ENCODE peak calls at places on chromosome 11, in seven cellular contexts. H is ovary; B is pancreas; E is gastrocnemius medialis; F is choroid plexus epithelial cell; X is activated CD8-positive, alpha-beta T cell treated with anti-CD3 and anti-CD28 coated beads for 36 hours; C is fibroblast of mammary gland. W is an unnamed sample.

GRCh38 chr11:31822604-31823371 is 11.7 kb upstream of the PAX6 start:
- DNase-seq in B (no peak), E (no peak), H (no peak), X (no peak), F (no peak), C (no peak), W (peak; percentile 13)

GRCh38 chr11:65446446-65447277 is 24.1 kb downstream of the NEAT1 start:
- DNase-seq in E (no peak), X (peak; percentile 24), H (peak; percentile 41), B (no peak), C (peak; percentile 63), F (peak; percentile 73), W (no peak)

GRCh38 chr11:12679471-12679870 is 5.2 kb downstream of the TEAD1 start:
- DNase-seq in B (no peak), E (no peak), H (no peak), F (no peak), C (no peak), X (no peak), W (no peak)

GRCh38 chr11:118742304-118742703 is 48.7 kb downstream of the DDX6 start:
- DNase-seq in B (no peak), C (no peak), H (no peak), F (peak; percentile 31), X (no peak), E (no peak), W (no peak)

GRCh38 chr11:57604289-57605010 is 7.0 kb downstream of the SERPING1 start:
- DNase-seq in E (no peak), X (no peak), C (no peak), B (no peak), H (no peak), F (no peak), W (no peak)

GRCh38 chr11:105673089-105673488 is 63.2 kb downstream of the GRIA4 start:
- DNase-seq in H (no peak), E (no peak), X (peak; percentile 40), B (peak; percentile 30), C (peak; percentile 40), F (peak; percentile 74), W (no peak)

GRCh38 chr11:111327908-111328624 is 29.7 kb downstream of the POU2AF3 start:
- DNase-seq in H (no peak), X (no peak), E (peak; percentile 46), B (peak; percentile 94), F (no peak), C (no peak), W (no peak)

GRCh38 chr11:117145393-117145761 is 1.3 kb downstream of the PAFAH1B2 start:
- DNase-seq in H (no peak), B (no peak), X (peak; percentile 20), C (peak; percentile 56), E (no peak), F (peak; percentile 52), W (peak; percentile 21)

GRCh38 chr11:46202696-46203391 is 74.6 kb upstream of the CREB3L1 start:
- DNase-seq in E (no peak), C (no peak), H (no peak), X (no peak), F (no peak), B (no peak), W (no peak)

DNA sequence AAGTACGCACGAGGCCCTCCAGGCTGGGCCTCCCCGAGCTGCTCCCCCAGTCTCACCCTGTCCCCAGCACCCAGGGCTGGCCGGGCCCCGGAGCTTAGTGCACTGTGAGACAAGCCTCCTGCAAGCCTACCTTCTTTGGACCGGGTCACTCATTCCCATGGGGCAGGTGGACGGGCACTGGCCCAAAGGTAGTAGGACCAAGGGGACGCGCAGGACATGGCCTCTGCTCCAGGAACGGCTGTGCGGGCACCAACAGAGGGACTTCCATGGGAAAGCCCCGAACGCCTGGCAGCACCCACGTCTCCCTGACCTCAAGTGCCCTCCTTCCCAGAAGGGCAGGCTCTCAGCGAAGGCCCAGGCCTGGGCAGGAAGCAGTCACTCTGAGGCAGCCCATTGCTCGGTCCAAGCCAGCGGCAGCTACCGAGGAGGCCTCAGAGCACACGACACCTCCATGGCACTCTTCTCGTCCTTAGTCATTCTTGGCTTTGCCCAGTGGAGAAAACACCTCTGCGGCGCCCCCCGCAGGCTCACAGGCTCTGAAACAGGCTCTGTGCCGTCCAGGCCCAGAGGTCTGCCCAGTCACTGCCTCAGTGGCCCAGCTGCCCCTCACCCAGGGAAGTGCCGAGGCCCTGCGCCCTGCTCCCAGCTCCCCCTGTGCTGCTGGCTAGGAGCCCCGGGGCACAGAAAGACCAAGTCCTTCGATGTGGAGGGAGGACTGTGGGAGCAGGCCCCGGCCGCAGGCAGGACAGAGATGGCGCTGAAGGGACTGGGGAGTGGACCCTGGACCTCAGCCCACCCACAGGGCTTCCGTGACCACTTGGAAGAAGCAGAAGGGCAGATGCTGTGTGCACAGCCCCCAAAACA is 3.8 kb downstream of the MOB2 start:
- DNase-seq in H (peak; percentile 43), X (peak; percentile 20), C (no peak), F (no peak), E (no peak), B (no peak), W (no peak)
- TF ChIP-seq CTCF in H (no peak), X (no peak), C (no peak), F (peak; percentile 3), E (no peak), B (no peak), W (no peak)

DNA sequence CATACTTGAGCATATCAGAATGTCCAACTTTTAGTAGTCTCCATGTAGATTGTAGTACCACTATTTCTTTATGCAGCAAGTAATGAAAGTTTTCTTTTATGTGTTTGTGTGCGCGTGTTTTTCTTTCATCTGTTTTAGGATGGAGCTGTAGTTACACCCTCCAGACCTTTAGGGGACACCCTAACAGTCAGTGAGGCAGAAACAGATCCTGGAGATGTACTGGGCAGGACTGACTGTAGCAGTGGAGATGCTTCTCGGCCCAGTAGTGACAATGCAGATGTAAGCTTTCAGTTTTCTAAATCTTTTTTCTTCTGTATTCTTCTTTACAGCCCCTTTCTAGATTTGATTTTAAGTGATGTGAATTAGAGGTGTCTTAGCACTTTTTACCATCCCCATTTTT is 79.9 kb upstream of the GRIK4 start:
- DNase-seq in B (no peak), F (peak; percentile 74), H (no peak), X (peak; percentile 12), E (no peak), C (peak; percentile 67), W (no peak)
- TF ChIP-seq CTCF in B (no peak), F (peak; percentile 47), H (no peak), X (peak; percentile 41), E (peak; percentile 45), C (peak; percentile 48), W (no peak)

GRCh38 chr11:28228196-28228595 is 120.0 kb downstream of the METTL15 start:
- DNase-seq in B (no peak), H (no peak), C (peak; percentile 19), X (no peak), E (no peak), F (peak; percentile 61), W (no peak)

GRCh38 chr11:28231475-28231874 is 123.3 kb downstream of the METTL15 start:
- DNase-seq in B (no peak), X (no peak), F (peak; percentile 79), E (no peak), H (no peak), C (peak; percentile 27), W (no peak)

GRCh38 chr11:28223994-28224393 is 115.8 kb downstream of the METTL15 start:
- DNase-seq in B (no peak), H (no peak), E (no peak), X (no peak), C (no peak), F (no peak), W (no peak)

GRCh38 chr11:28223577-28223976 is 115.4 kb downstream of the METTL15 start:
- DNase-seq in X (no peak), H (no peak), C (no peak), F (no peak), E (no peak), B (no peak), W (no peak)

GRCh38 chr11:28227460-28227859 is 119.3 kb downstream of the METTL15 start:
- DNase-seq in X (no peak), C (no peak), F (no peak), H (no peak), E (no peak), B (no peak), W (no peak)
- TF ChIP-seq CTCF in X (no peak), C (no peak), F (no peak), H (no peak), E (no peak), B (no peak), W (no peak)

DNA sequence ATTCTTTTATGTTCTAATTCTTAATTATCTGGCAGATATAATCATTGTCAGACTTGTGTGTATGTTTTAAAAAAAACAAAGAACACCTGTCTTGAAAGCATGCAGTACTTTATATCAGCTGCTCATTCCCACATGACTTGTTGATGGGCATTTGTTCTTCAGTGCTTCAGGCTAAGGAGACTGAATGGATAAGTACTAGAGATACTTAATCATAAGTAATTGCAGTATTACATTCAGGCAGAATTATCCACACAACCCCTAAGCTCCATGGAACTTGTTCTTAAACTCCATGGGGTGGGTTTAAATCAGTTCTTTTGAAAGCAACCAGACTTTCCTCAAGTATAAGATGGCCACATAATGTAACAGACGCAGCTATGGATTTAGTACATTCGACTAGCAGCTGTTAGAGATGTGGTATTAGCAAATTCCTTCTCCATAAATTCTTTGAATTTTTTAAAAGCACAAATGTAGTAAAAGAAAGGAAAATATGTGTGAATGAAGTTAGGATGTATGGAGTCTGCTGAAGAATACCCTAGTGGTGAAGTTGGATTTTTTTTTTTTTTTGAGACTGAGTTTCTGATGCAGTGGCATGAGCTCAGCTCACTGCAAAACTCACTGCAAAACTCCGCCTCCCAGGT is 3.0 kb downstream of the JAM3 start:
- DNase-seq in B (no peak), X (no peak), C (no peak), E (no peak), F (no peak), H (no peak), W (no peak)
- TF ChIP-seq CTCF in B (no peak), X (no peak), C (no peak), E (no peak), F (no peak), H (no peak), W (no peak)

GRCh38 chr11:129992161-129992944 is 10.3 kb downstream of the PRDM10 start:
- DNase-seq in C (peak; percentile 47), X (peak; percentile 71), F (peak; percentile 55), H (no peak), B (peak; percentile 85), E (no peak), W (peak; percentile 50)
- TF ChIP-seq CTCF in C (no peak), X (peak; percentile 34), F (peak; percentile 39), H (no peak), B (no peak), E (no peak), W (peak; percentile 26)

DNA sequence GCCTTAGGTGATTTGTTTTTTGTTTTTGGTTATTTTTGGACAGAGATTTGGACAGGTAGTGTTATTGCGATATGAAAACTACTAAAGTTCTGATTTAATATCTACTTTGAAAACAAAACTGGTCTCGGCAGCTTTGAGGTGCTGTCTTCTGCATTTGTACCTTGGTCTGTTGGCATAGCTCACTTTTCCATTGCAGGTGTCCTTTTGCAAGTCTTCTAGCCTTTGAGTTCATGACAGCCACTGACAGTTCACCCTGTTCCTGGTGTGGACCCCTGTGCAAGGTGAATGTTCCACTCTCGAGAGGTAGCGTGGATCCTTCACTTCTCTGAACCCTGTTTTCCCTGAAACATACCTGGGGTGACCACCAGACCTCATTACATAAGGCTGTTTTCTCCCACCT is 44.9 kb upstream of the ST14 start:
- DNase-seq in X (no peak), C (no peak), H (no peak), F (no peak), B (no peak), E (no peak), W (no peak)
- TF ChIP-seq CTCF in X (no peak), C (no peak), H (no peak), F (no peak), B (no peak), E (no peak), W (no peak)

GRCh38 chr11:61536676-61537270 is 28.2 kb downstream of the LRRC10B start:
- DNase-seq in B (no peak), H (no peak), F (no peak), E (no peak), C (no peak), X (no peak), W (no peak)
- TF ChIP-seq CTCF in B (no peak), H (no peak), F (no peak), E (no peak), C (no peak), X (no peak), W (no peak)

W was measured in GM10248.